ENCODE peak calls at places on chromosomes 12 and 14, in five cellular contexts. P, B, W, I and J are unnamed samples.

GRCh38 chr14:92677087-92677668 is 71.2 kb downstream of the LGMN start:
- DNase-seq in P (peak; percentile 92), B (no peak), W (peak; percentile 77), I (no peak), J (no peak)

GRCh38 chr12:125140918-125141573 is 75.8 kb downstream of the AACS start:
- DNase-seq in P (no peak), B (no peak), W (peak; percentile 83), I (no peak), J (no peak)

GRCh38 chr14:20679907-20680306 is 4.5 kb upstream of the RNASE4 start:
- DNase-seq in P (no peak), B (no peak), W (peak; percentile 66), I (no peak), J (peak; percentile 62)

GRCh38 chr14:103401223-103402214 is 16.3 kb downstream of the MARK3 start:
- DNase-seq in P (no peak), B (no peak), W (peak; percentile 89), I (no peak), J (no peak)

GRCh38 chr14:46499521-46499920 is 152.1 kb downstream of the RPL10L start:
- DNase-seq in P (no peak), B (no peak), W (no peak), I (no peak), J (no peak)

GRCh38 chr14:101359221-101360044 is 201.9 kb upstream of the DIO3 start:
- DNase-seq in P (no peak), B (no peak), W (peak; percentile 6), I (peak; percentile 47), J (no peak)

GRCh38 chr14:77220246-77221017 is 38.8 kb downstream of the TMEM63C start:
- DNase-seq in P (no peak), B (no peak), W (no peak), I (no peak), J (no peak)

GRCh38 chr14:99758121-99758871 is 34.9 kb upstream of the EML1 start:
- DNase-seq in P (no peak), B (no peak), W (peak; percentile 98), I (no peak), J (no peak)

GRCh38 chr12:56679834-56680575 is 8.1 kb downstream of the PTGES3 start:
- DNase-seq in P (no peak), B (no peak), W (no peak), I (no peak), J (no peak)

GRCh38 chr12:124607681-124608425 is 40.4 kb upstream of the NCOR2 start:
- DNase-seq in P (no peak), B (no peak), W (peak; percentile 46), I (no peak), J (no peak)

GRCh38 chr12:53985358-53985899 is 483 bp downstream of the HOXC10 start:
- DNase-seq in P (no peak), B (no peak), W (no peak), I (no peak), J (peak; percentile 40)

DNA sequence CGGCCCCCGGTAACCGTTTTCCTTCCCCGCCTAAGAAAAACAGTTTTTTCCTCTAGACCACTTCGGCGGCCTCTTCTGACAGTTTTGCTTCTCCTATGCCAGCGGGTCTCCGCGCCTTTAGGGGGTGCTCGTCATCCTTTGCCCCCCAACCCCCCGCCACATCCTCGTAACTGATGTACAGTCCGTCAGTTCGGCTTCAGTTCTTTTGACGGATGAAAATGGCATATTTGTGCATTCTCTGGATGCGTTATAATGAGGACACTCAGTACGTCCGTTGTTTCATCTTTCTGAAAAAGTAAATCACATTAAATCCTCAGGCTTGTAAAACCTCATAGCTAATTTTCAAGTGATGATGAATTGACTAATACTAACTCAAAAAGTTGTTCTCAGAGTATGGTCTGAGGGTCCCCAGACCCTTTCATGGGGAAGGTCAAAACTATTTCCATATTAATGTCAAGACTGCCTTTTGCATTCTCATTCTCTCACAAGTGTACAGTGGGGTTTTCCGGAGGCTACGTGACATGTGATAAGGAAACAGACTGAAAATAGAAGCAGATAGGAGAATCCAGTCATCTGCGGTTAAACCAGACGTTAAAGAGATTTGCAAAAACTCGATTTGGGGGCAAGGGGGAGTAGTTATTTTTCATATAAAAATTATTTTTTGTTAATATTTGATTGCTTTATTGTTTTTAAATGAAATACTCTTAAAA is 829 bp upstream of the NAP1L1 start:
- DNase-seq in P (peak; percentile 69), B (no peak), W (peak; percentile 35), I (no peak), J (no peak)
- TF ChIP-seq CTCF in P (peak; percentile 64), B (no peak), W (peak; percentile 14), I (peak; percentile 10), J (no peak)

GRCh38 chr12:112711507-112711906 is 80.0 kb upstream of the RPH3A start:
- DNase-seq in P (no peak), B (no peak), W (no peak), I (no peak), J (no peak)

GRCh38 chr12:112714166-112714565 is 77.4 kb upstream of the RPH3A start:
- DNase-seq in P (no peak), B (no peak), W (no peak), I (no peak), J (no peak)

GRCh38 chr12:112711026-112711425 is 80.5 kb upstream of the RPH3A start:
- DNase-seq in P (no peak), B (no peak), W (no peak), I (no peak), J (no peak)

GRCh38 chr12:112716099-112717093 is 75.2 kb upstream of the RPH3A start:
- DNase-seq in P (peak; percentile 17), B (peak; percentile 27), W (no peak), I (no peak), J (no peak)
- TF ChIP-seq CTCF in P (no peak), B (no peak), W (no peak), I (no peak), J (no peak)

GRCh38 chr12:58268080-58268479 is 326.7 kb downstream of the ATP23 start:
- DNase-seq in P (no peak), B (no peak), W (peak; percentile 74), I (no peak), J (no peak)

GRCh38 chr12:58262796-58263195 is 321.4 kb downstream of the ATP23 start:
- DNase-seq in P (no peak), B (no peak), W (no peak), I (no peak), J (no peak)
- TF ChIP-seq CTCF in P (no peak), B (no peak), W (no peak), I (no peak), J (no peak)

GRCh38 chr12:132235116-132235820 is 91.0 kb downstream of the NOC4L start:
- DNase-seq in P (no peak), B (no peak), W (no peak), I (no peak), J (no peak)

GRCh38 chr12:132238487-132239248 is 90.7 kb downstream of the GALNT9 start:
- DNase-seq in P (no peak), B (no peak), W (no peak), I (no peak), J (no peak)

GRCh38 chr12:132236129-132236929 is 92.1 kb downstream of the NOC4L start:
- DNase-seq in P (no peak), B (no peak), W (no peak), I (no peak), J (no peak)

GRCh38 chr12:132237772-132238486 is 91.5 kb downstream of the GALNT9 start:
- DNase-seq in P (no peak), B (no peak), W (no peak), I (no peak), J (no peak)

DNA sequence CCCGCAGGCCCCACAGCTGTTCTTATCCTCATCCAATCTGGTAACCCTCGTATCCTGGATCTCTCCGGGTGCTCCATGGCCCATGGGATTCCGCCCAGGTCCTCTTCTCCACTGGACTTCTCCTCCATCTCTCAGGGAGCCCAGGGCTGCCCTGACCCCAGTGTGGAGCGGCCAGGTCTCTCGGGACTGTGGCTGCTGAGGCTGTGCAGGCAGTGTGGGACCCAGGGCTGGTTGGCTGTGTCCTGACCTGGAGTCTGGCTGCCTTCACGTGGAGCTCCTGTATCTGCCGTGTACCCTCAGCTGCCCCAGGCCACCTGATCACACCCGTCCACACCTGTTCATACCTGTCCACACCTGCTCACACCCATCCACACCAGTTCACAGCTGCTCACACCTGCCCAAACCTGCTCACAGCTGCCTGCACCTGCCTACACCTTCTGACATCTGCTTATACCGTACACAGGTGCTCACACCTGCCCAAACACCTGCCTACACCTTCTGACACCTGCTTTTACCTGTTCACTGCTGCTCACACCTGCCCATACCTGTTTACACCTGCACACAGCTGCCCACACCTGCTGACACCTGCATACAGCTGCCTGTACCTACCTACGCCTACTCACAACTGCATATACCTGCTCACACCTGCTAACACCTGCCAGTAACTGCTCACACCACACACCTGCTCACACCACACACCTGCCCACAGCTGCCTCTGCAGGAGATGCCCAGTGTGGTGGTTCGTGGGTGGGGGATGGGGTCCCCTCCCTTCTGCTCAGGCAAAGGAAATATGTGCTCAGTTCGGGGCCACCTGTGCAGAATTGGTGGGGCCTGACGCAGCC is 92.2 kb downstream of the GALNT9 start:
- DNase-seq in P (no peak), B (no peak), W (no peak), I (no peak), J (no peak)
- TF ChIP-seq CTCF in P (no peak), B (no peak), W (no peak), I (no peak), J (no peak)

GRCh38 chr12:27732281-27732680 is 21.6 kb downstream of the MRPS35 start:
- DNase-seq in P (no peak), B (no peak), W (no peak), I (no peak), J (peak; percentile 29)
- TF ChIP-seq CTCF in P (peak; percentile 30), B (no peak), W (peak; percentile 35), I (peak; percentile 15), J (no peak)

GRCh38 chr12:131454418-131455217 is 256.3 kb upstream of the SFSWAP start:
- DNase-seq in P (peak; percentile 70), B (peak; percentile 74), W (peak; percentile 5), I (no peak), J (no peak)

GRCh38 chr12:131455581-131456110 is 255.2 kb upstream of the SFSWAP start:
- DNase-seq in P (no peak), B (no peak), W (no peak), I (no peak), J (no peak)

GRCh38 chr12:131449027-131449426 is 261.9 kb upstream of the SFSWAP start:
- DNase-seq in P (no peak), B (no peak), W (no peak), I (no peak), J (no peak)

GRCh38 chr12:131455218-131455506 is 255.7 kb upstream of the SFSWAP start:
- DNase-seq in P (no peak), B (no peak), W (no peak), I (no peak), J (no peak)

DNA sequence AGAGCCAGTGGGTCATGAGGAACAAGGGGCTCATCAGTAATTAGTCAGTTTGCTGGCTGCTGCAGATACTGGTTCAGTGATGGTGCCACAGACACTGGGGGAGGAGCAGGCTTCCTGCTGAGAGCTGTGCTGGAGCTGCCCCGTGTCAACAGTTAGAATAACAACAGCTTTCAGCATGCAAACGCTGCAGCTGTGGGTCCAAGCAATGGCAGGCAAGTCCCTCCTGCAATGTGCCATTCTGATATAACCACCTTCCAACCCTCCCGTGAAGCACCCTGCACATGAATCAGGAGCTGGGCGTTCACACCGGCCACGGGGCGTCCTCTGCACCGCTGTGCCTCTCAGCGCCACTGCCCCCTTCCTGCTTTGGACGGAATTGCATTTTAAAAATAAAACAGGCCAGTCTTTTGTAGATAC is 258.4 kb upstream of the SFSWAP start:
- DNase-seq in P (peak; percentile 69), B (peak; percentile 61), W (no peak), I (no peak), J (no peak)
- TF ChIP-seq CTCF in P (peak; percentile 76), B (peak; percentile 65), W (no peak), I (peak; percentile 29), J (peak; percentile 26)